ENCODE peak calls at places on chromosome X, in ten cellular contexts. One of them, this sample, is unnamed.

GRCh38 chrX:10052906-10053625 is 85.9 kb downstream of the CLDN34 start:
- DNase-seq in fibroblast of lung: no peak
- DNase-seq in activated CD8-positive, alpha-beta memory T cell treated with anti-CD3 and anti-CD28 coated beads for 48 hours: no peak
- DNase-seq in effector memory CD4-positive, alpha-beta T cell: no peak
- DNase-seq in T47D: peak; percentile 84
- DNase-seq in ACHN: no peak
- DNase-seq in stimulated activated CD4-positive, alpha-beta T cell treated with anti-CD3 and anti-CD28 coated beads, Interleukin-4, amount 100 ng/mL, for 48 hours: no peak
- DNase-seq in GM13977: no peak
- DNase-seq in posterior vena cava: no peak
- DNase-seq in fibroblast of the aortic adventitia: peak; percentile 32
- DNase-seq in this sample: no peak

GRCh38 chrX:12974217-12974796 is 603 bp upstream of the TMSB4X start:
- DNase-seq in fibroblast of lung: peak; percentile 69
- DNase-seq in activated CD8-positive, alpha-beta memory T cell treated with anti-CD3 and anti-CD28 coated beads for 48 hours: no peak
- DNase-seq in effector memory CD4-positive, alpha-beta T cell: no peak
- DNase-seq in T47D: peak; percentile 84
- DNase-seq in ACHN: peak; percentile 59
- DNase-seq in stimulated activated CD4-positive, alpha-beta T cell treated with anti-CD3 and anti-CD28 coated beads, Interleukin-4, amount 100 ng/mL, for 48 hours: no peak
- DNase-seq in GM13977: no peak
- DNase-seq in posterior vena cava: peak; percentile 89
- DNase-seq in fibroblast of the aortic adventitia: peak; percentile 83
- DNase-seq in this sample: peak; percentile 72

GRCh38 chrX:83593634-83594294 is 85.7 kb downstream of the POU3F4 start:
- DNase-seq in fibroblast of lung: no peak
- DNase-seq in activated CD8-positive, alpha-beta memory T cell treated with anti-CD3 and anti-CD28 coated beads for 48 hours: no peak
- DNase-seq in effector memory CD4-positive, alpha-beta T cell: no peak
- DNase-seq in T47D: no peak
- DNase-seq in ACHN: no peak
- DNase-seq in stimulated activated CD4-positive, alpha-beta T cell treated with anti-CD3 and anti-CD28 coated beads, Interleukin-4, amount 100 ng/mL, for 48 hours: no peak
- DNase-seq in GM13977: no peak
- DNase-seq in posterior vena cava: no peak
- DNase-seq in fibroblast of the aortic adventitia: no peak
- DNase-seq in this sample: no peak

GRCh38 chrX:100643212-100643611 is 787 bp upstream of the SRPX2 start:
- DNase-seq in fibroblast of lung: no peak
- DNase-seq in activated CD8-positive, alpha-beta memory T cell treated with anti-CD3 and anti-CD28 coated beads for 48 hours: no peak
- DNase-seq in effector memory CD4-positive, alpha-beta T cell: no peak
- DNase-seq in T47D: no peak
- DNase-seq in ACHN: no peak
- DNase-seq in stimulated activated CD4-positive, alpha-beta T cell treated with anti-CD3 and anti-CD28 coated beads, Interleukin-4, amount 100 ng/mL, for 48 hours: no peak
- DNase-seq in GM13977: no peak
- DNase-seq in posterior vena cava: no peak
- DNase-seq in fibroblast of the aortic adventitia: no peak
- DNase-seq in this sample: no peak

GRCh38 chrX:136146614-136147319 is 566 bp upstream of the FHL1 start:
- DNase-seq in fibroblast of lung: peak; percentile 9
- DNase-seq in activated CD8-positive, alpha-beta memory T cell treated with anti-CD3 and anti-CD28 coated beads for 48 hours: no peak
- DNase-seq in effector memory CD4-positive, alpha-beta T cell: no peak
- DNase-seq in T47D: no peak
- DNase-seq in ACHN: no peak
- DNase-seq in stimulated activated CD4-positive, alpha-beta T cell treated with anti-CD3 and anti-CD28 coated beads, Interleukin-4, amount 100 ng/mL, for 48 hours: no peak
- DNase-seq in GM13977: peak; percentile 32
- DNase-seq in posterior vena cava: no peak
- DNase-seq in fibroblast of the aortic adventitia: no peak
- DNase-seq in this sample: peak; percentile 27

GRCh38 chrX:154531626-154532025 is 15.0 kb downstream of the G6PD start:
- DNase-seq in fibroblast of lung: peak; percentile 77
- DNase-seq in activated CD8-positive, alpha-beta memory T cell treated with anti-CD3 and anti-CD28 coated beads for 48 hours: no peak
- DNase-seq in effector memory CD4-positive, alpha-beta T cell: no peak
- DNase-seq in T47D: no peak
- DNase-seq in ACHN: peak; percentile 50
- DNase-seq in stimulated activated CD4-positive, alpha-beta T cell treated with anti-CD3 and anti-CD28 coated beads, Interleukin-4, amount 100 ng/mL, for 48 hours: no peak
- DNase-seq in GM13977: no peak
- DNase-seq in posterior vena cava: no peak
- DNase-seq in fibroblast of the aortic adventitia: peak; percentile 67
- DNase-seq in this sample: no peak

GRCh38 chrX:47991263-47992092 is 12.3 kb downstream of the ZNF182 start:
- DNase-seq in fibroblast of lung: peak; percentile 80
- DNase-seq in activated CD8-positive, alpha-beta memory T cell treated with anti-CD3 and anti-CD28 coated beads for 48 hours: no peak
- DNase-seq in effector memory CD4-positive, alpha-beta T cell: no peak
- DNase-seq in T47D: no peak
- DNase-seq in ACHN: no peak
- DNase-seq in stimulated activated CD4-positive, alpha-beta T cell treated with anti-CD3 and anti-CD28 coated beads, Interleukin-4, amount 100 ng/mL, for 48 hours: no peak
- DNase-seq in GM13977: no peak
- DNase-seq in posterior vena cava: no peak
- DNase-seq in fibroblast of the aortic adventitia: peak; percentile 7
- DNase-seq in this sample: peak; percentile 4

GRCh38 chrX:63503541-63503940 is 152.4 kb upstream of the SPIN4 start:
- DNase-seq in fibroblast of lung: peak; percentile 62
- DNase-seq in activated CD8-positive, alpha-beta memory T cell treated with anti-CD3 and anti-CD28 coated beads for 48 hours: no peak
- DNase-seq in effector memory CD4-positive, alpha-beta T cell: no peak
- DNase-seq in T47D: peak; percentile 51
- DNase-seq in ACHN: peak; percentile 35
- DNase-seq in stimulated activated CD4-positive, alpha-beta T cell treated with anti-CD3 and anti-CD28 coated beads, Interleukin-4, amount 100 ng/mL, for 48 hours: no peak
- DNase-seq in GM13977: no peak
- DNase-seq in posterior vena cava: no peak
- DNase-seq in fibroblast of the aortic adventitia: peak; percentile 55
- DNase-seq in this sample: no peak

GRCh38 chrX:133005616-133006015 is 47.2 kb upstream of the HS6ST2 start:
- DNase-seq in fibroblast of lung: no peak
- DNase-seq in activated CD8-positive, alpha-beta memory T cell treated with anti-CD3 and anti-CD28 coated beads for 48 hours: no peak
- DNase-seq in effector memory CD4-positive, alpha-beta T cell: no peak
- DNase-seq in T47D: no peak
- DNase-seq in ACHN: no peak
- DNase-seq in stimulated activated CD4-positive, alpha-beta T cell treated with anti-CD3 and anti-CD28 coated beads, Interleukin-4, amount 100 ng/mL, for 48 hours: no peak
- DNase-seq in GM13977: no peak
- DNase-seq in posterior vena cava: no peak
- DNase-seq in fibroblast of the aortic adventitia: no peak
- DNase-seq in this sample: no peak

GRCh38 chrX:154409222-154409871 is at the start of gene DNASE1L1:
- DNase-seq in fibroblast of lung: peak; percentile 90
- DNase-seq in activated CD8-positive, alpha-beta memory T cell treated with anti-CD3 and anti-CD28 coated beads for 48 hours: no peak
- DNase-seq in effector memory CD4-positive, alpha-beta T cell: peak; percentile 31
- DNase-seq in T47D: no peak
- DNase-seq in ACHN: peak; percentile 83
- DNase-seq in stimulated activated CD4-positive, alpha-beta T cell treated with anti-CD3 and anti-CD28 coated beads, Interleukin-4, amount 100 ng/mL, for 48 hours: no peak
- DNase-seq in GM13977: peak; percentile 58
- DNase-seq in posterior vena cava: peak; percentile 94
- DNase-seq in fibroblast of the aortic adventitia: peak; percentile 78
- DNase-seq in this sample: no peak

This sample was measured in activated CD8-positive, alpha-beta T cell treated with anti-CD3 and anti-CD28 coated beads for 36 hours.